ENCODE peak calls at places on chromosomes 11 and 22, in eight cellular contexts. P is effector memory CD4-positive, alpha-beta T cell; D is islet precursor cell; Z is stimulated activated CD8-positive, alpha-beta memory T cell treated with anti-CD3 and anti-CD28 coated beads, Interleukin-4, amount 100 ng/mL, for 24 hours; F is GM13977; Q is upper lobe of right lung; U is hippocampal formation; B is AG09309. E is an unnamed sample.

GRCh38 chr11:115134886-115135285 is 369.3 kb downstream of the CADM1 start:
- DNase-seq in P (no peak), D (no peak), Z (no peak), F (no peak), Q (no peak), U (no peak), B (no peak), E (no peak)

GRCh38 chr22:24230911-24231656 is 13.8 kb downstream of the GGT5 start:
- DNase-seq in P (peak), D (peak), Z (peak), F (peak), Q (peak), U (no peak), B (no peak), E (peak)

GRCh38 chr11:45650166-45651095 is 15.0 kb downstream of the CHST1 start:
- DNase-seq in P (no peak), D (peak), Z (no peak), F (no peak), Q (peak), U (no peak), B (no peak), E (no peak)

GRCh38 chr11:111939836-111940604 is 2.9 kb downstream of the DIXDC1 start:
- DNase-seq in P (no peak), D (peak), Z (no peak), F (no peak), Q (no peak), U (no peak), B (no peak), E (peak)

GRCh38 chr11:109267293-109268095 is 154.5 kb upstream of the C11orf87 start:
- DNase-seq in P (no peak), D (no peak), Z (no peak), F (no peak), Q (no peak), U (no peak), B (no peak), E (no peak)

GRCh38 chr11:48172818-48173609 is 43.6 kb upstream of the OR4B1 start:
- DNase-seq in P (peak), D (peak), Z (peak), F (peak), Q (peak), U (peak), B (peak), E (peak)

GRCh38 chr11:85318573-85318972 is 308.6 kb downstream of the DLG2 start:
- DNase-seq in P (no peak), D (no peak), Z (no peak), F (no peak), Q (no peak), U (no peak), B (no peak), E (no peak)

GRCh38 chr11:132610216-132610615 is 922.1 kb downstream of the OPCML start:
- DNase-seq in P (no peak), D (no peak), Z (no peak), F (no peak), Q (no peak), U (no peak), B (no peak), E (no peak)

GRCh38 chr11:117824571-117825537 is at the start of gene FXYD2:
- DNase-seq in P (no peak), D (peak), Z (no peak), F (no peak), Q (peak), U (no peak), B (no peak), E (no peak)

GRCh38 chr11:117918366-117919255 is 10.6 kb downstream of the TMPRSS13 start:
- DNase-seq in P (no peak), D (peak), Z (no peak), F (no peak), Q (no peak), U (no peak), B (no peak), E (no peak)

GRCh38 chr11:133776671-133777070 is 68.6 kb downstream of the SPATA19 start:
- DNase-seq in P (no peak), D (no peak), Z (no peak), F (no peak), Q (no peak), U (no peak), B (no peak), E (no peak)

GRCh38 chr11:10208045-10208674 is 85.9 kb downstream of the SBF2 start:
- DNase-seq in P (no peak), D (no peak), Z (no peak), F (peak), Q (no peak), U (peak), B (no peak), E (peak)

E was measured in NCI-H146.